ENCODE peak calls at places on chromosome 4, in seven cellular contexts. One of them, this sample, is unnamed.

GRCh38 chr4:158008551-158009218 is 164.1 kb downstream of the GASK1B start:
- DNase-seq in activated T-helper 1 cell treated with anti-CD3 and anti-CD28 coated beads, Interleukin-2, amount 50 U/mL, for 16 hours: no peak
- DNase-seq in stimulated activated naive B cell treated with anti-CD40 and anti-IgM and Interleukin-4, amounts not matched to agents 10 μg/mL and 1 μg/mL and 100 μg/mL, for 72 hours: no peak
- DNase-seq in MV-4-11: no peak
- DNase-seq in progenitor cell of endocrine pancreas: no peak
- DNase-seq in right cardiac atrium: no peak
- DNase-seq in right lobe of liver: no peak
- DNase-seq in this sample: no peak

GRCh38 chr4:140811429-140811828 is 55.2 kb upstream of the TBC1D9 start:
- DNase-seq in activated T-helper 1 cell treated with anti-CD3 and anti-CD28 coated beads, Interleukin-2, amount 50 U/mL, for 16 hours: no peak
- DNase-seq in stimulated activated naive B cell treated with anti-CD40 and anti-IgM and Interleukin-4, amounts not matched to agents 10 μg/mL and 1 μg/mL and 100 μg/mL, for 72 hours: no peak
- DNase-seq in MV-4-11: no peak
- DNase-seq in progenitor cell of endocrine pancreas: no peak
- DNase-seq in right cardiac atrium: no peak
- DNase-seq in right lobe of liver: no peak
- DNase-seq in this sample: no peak

GRCh38 chr4:184386271-184386781 is 88.0 kb downstream of the IRF2 start:
- DNase-seq in activated T-helper 1 cell treated with anti-CD3 and anti-CD28 coated beads, Interleukin-2, amount 50 U/mL, for 16 hours: no peak
- DNase-seq in stimulated activated naive B cell treated with anti-CD40 and anti-IgM and Interleukin-4, amounts not matched to agents 10 μg/mL and 1 μg/mL and 100 μg/mL, for 72 hours: no peak
- DNase-seq in MV-4-11: peak
- DNase-seq in progenitor cell of endocrine pancreas: no peak
- DNase-seq in right cardiac atrium: no peak
- DNase-seq in right lobe of liver: peak
- DNase-seq in this sample: no peak

GRCh38 chr4:10172278-10173038 is 55.9 kb upstream of the WDR1 start:
- DNase-seq in activated T-helper 1 cell treated with anti-CD3 and anti-CD28 coated beads, Interleukin-2, amount 50 U/mL, for 16 hours: no peak
- DNase-seq in stimulated activated naive B cell treated with anti-CD40 and anti-IgM and Interleukin-4, amounts not matched to agents 10 μg/mL and 1 μg/mL and 100 μg/mL, for 72 hours: no peak
- DNase-seq in MV-4-11: no peak
- DNase-seq in progenitor cell of endocrine pancreas: no peak
- DNase-seq in right cardiac atrium: no peak
- DNase-seq in right lobe of liver: no peak
- DNase-seq in this sample: no peak

GRCh38 chr4:87270144-87270543 is 49.7 kb upstream of the KLHL8 start:
- DNase-seq in activated T-helper 1 cell treated with anti-CD3 and anti-CD28 coated beads, Interleukin-2, amount 50 U/mL, for 16 hours: no peak
- DNase-seq in stimulated activated naive B cell treated with anti-CD40 and anti-IgM and Interleukin-4, amounts not matched to agents 10 μg/mL and 1 μg/mL and 100 μg/mL, for 72 hours: no peak
- DNase-seq in MV-4-11: peak
- DNase-seq in progenitor cell of endocrine pancreas: no peak
- DNase-seq in right cardiac atrium: no peak
- DNase-seq in right lobe of liver: no peak
- DNase-seq in this sample: peak

GRCh38 chr4:38529189-38530115 is 134.5 kb upstream of the KLF3 start:
- DNase-seq in activated T-helper 1 cell treated with anti-CD3 and anti-CD28 coated beads, Interleukin-2, amount 50 U/mL, for 16 hours: peak
- DNase-seq in stimulated activated naive B cell treated with anti-CD40 and anti-IgM and Interleukin-4, amounts not matched to agents 10 μg/mL and 1 μg/mL and 100 μg/mL, for 72 hours: peak
- DNase-seq in MV-4-11: peak
- DNase-seq in progenitor cell of endocrine pancreas: no peak
- DNase-seq in right cardiac atrium: no peak
- DNase-seq in right lobe of liver: peak
- DNase-seq in this sample: no peak

GRCh38 chr4:145130130-145130529 is 32.0 kb downstream of the ABCE1 start:
- DNase-seq in activated T-helper 1 cell treated with anti-CD3 and anti-CD28 coated beads, Interleukin-2, amount 50 U/mL, for 16 hours: no peak
- DNase-seq in stimulated activated naive B cell treated with anti-CD40 and anti-IgM and Interleukin-4, amounts not matched to agents 10 μg/mL and 1 μg/mL and 100 μg/mL, for 72 hours: no peak
- DNase-seq in MV-4-11: no peak
- DNase-seq in progenitor cell of endocrine pancreas: no peak
- DNase-seq in right cardiac atrium: no peak
- DNase-seq in right lobe of liver: no peak
- DNase-seq in this sample: no peak

GRCh38 chr4:184544711-184545409 is 70.5 kb upstream of the IRF2 start:
- DNase-seq in activated T-helper 1 cell treated with anti-CD3 and anti-CD28 coated beads, Interleukin-2, amount 50 U/mL, for 16 hours: no peak
- DNase-seq in stimulated activated naive B cell treated with anti-CD40 and anti-IgM and Interleukin-4, amounts not matched to agents 10 μg/mL and 1 μg/mL and 100 μg/mL, for 72 hours: no peak
- DNase-seq in MV-4-11: peak
- DNase-seq in progenitor cell of endocrine pancreas: no peak
- DNase-seq in right cardiac atrium: no peak
- DNase-seq in right lobe of liver: no peak
- DNase-seq in this sample: no peak

GRCh38 chr4:139606600-139607301 is 50.7 kb upstream of the SETD7 start:
- DNase-seq in activated T-helper 1 cell treated with anti-CD3 and anti-CD28 coated beads, Interleukin-2, amount 50 U/mL, for 16 hours: no peak
- DNase-seq in stimulated activated naive B cell treated with anti-CD40 and anti-IgM and Interleukin-4, amounts not matched to agents 10 μg/mL and 1 μg/mL and 100 μg/mL, for 72 hours: no peak
- DNase-seq in MV-4-11: peak
- DNase-seq in progenitor cell of endocrine pancreas: no peak
- DNase-seq in right cardiac atrium: no peak
- DNase-seq in right lobe of liver: no peak
- DNase-seq in this sample: peak

GRCh38 chr4:142777045-142777743 is 68.9 kb downstream of the INPP4B start:
- DNase-seq in activated T-helper 1 cell treated with anti-CD3 and anti-CD28 coated beads, Interleukin-2, amount 50 U/mL, for 16 hours: no peak
- DNase-seq in stimulated activated naive B cell treated with anti-CD40 and anti-IgM and Interleukin-4, amounts not matched to agents 10 μg/mL and 1 μg/mL and 100 μg/mL, for 72 hours: no peak
- DNase-seq in MV-4-11: no peak
- DNase-seq in progenitor cell of endocrine pancreas: no peak
- DNase-seq in right cardiac atrium: no peak
- DNase-seq in right lobe of liver: no peak
- DNase-seq in this sample: no peak

GRCh38 chr4:127479031-127479622 is 153.6 kb upstream of the INTU start:
- DNase-seq in activated T-helper 1 cell treated with anti-CD3 and anti-CD28 coated beads, Interleukin-2, amount 50 U/mL, for 16 hours: no peak
- DNase-seq in stimulated activated naive B cell treated with anti-CD40 and anti-IgM and Interleukin-4, amounts not matched to agents 10 μg/mL and 1 μg/mL and 100 μg/mL, for 72 hours: no peak
- DNase-seq in MV-4-11: peak
- DNase-seq in progenitor cell of endocrine pancreas: no peak
- DNase-seq in right cardiac atrium: no peak
- DNase-seq in right lobe of liver: no peak
- DNase-seq in this sample: peak

GRCh38 chr4:121599049-121599448 is 97.7 kb downstream of the ANXA5 start:
- DNase-seq in activated T-helper 1 cell treated with anti-CD3 and anti-CD28 coated beads, Interleukin-2, amount 50 U/mL, for 16 hours: no peak
- DNase-seq in stimulated activated naive B cell treated with anti-CD40 and anti-IgM and Interleukin-4, amounts not matched to agents 10 μg/mL and 1 μg/mL and 100 μg/mL, for 72 hours: no peak
- DNase-seq in MV-4-11: no peak
- DNase-seq in progenitor cell of endocrine pancreas: no peak
- DNase-seq in right cardiac atrium: no peak
- DNase-seq in right lobe of liver: no peak
- DNase-seq in this sample: no peak

GRCh38 chr4:117983541-117984451 is 50.5 kb upstream of the NDST3 start:
- DNase-seq in activated T-helper 1 cell treated with anti-CD3 and anti-CD28 coated beads, Interleukin-2, amount 50 U/mL, for 16 hours: no peak
- DNase-seq in stimulated activated naive B cell treated with anti-CD40 and anti-IgM and Interleukin-4, amounts not matched to agents 10 μg/mL and 1 μg/mL and 100 μg/mL, for 72 hours: no peak
- DNase-seq in MV-4-11: peak
- DNase-seq in progenitor cell of endocrine pancreas: no peak
- DNase-seq in right cardiac atrium: no peak
- DNase-seq in right lobe of liver: no peak
- DNase-seq in this sample: no peak

GRCh38 chr4:168683595-168683994 is 186.7 kb downstream of the PALLD start:
- DNase-seq in activated T-helper 1 cell treated with anti-CD3 and anti-CD28 coated beads, Interleukin-2, amount 50 U/mL, for 16 hours: no peak
- DNase-seq in stimulated activated naive B cell treated with anti-CD40 and anti-IgM and Interleukin-4, amounts not matched to agents 10 μg/mL and 1 μg/mL and 100 μg/mL, for 72 hours: no peak
- DNase-seq in MV-4-11: no peak
- DNase-seq in progenitor cell of endocrine pancreas: no peak
- DNase-seq in right cardiac atrium: no peak
- DNase-seq in right lobe of liver: no peak
- DNase-seq in this sample: no peak

GRCh38 chr4:110808371-110808878 is 185.5 kb upstream of the PITX2 start:
- DNase-seq in activated T-helper 1 cell treated with anti-CD3 and anti-CD28 coated beads, Interleukin-2, amount 50 U/mL, for 16 hours: no peak
- DNase-seq in stimulated activated naive B cell treated with anti-CD40 and anti-IgM and Interleukin-4, amounts not matched to agents 10 μg/mL and 1 μg/mL and 100 μg/mL, for 72 hours: no peak
- DNase-seq in MV-4-11: no peak
- DNase-seq in progenitor cell of endocrine pancreas: no peak
- DNase-seq in right cardiac atrium: no peak
- DNase-seq in right lobe of liver: no peak
- DNase-seq in this sample: peak

GRCh38 chr4:6319530-6320150 is 50.0 kb downstream of the WFS1 start:
- DNase-seq in activated T-helper 1 cell treated with anti-CD3 and anti-CD28 coated beads, Interleukin-2, amount 50 U/mL, for 16 hours: no peak
- DNase-seq in stimulated activated naive B cell treated with anti-CD40 and anti-IgM and Interleukin-4, amounts not matched to agents 10 μg/mL and 1 μg/mL and 100 μg/mL, for 72 hours: no peak
- DNase-seq in MV-4-11: no peak
- DNase-seq in progenitor cell of endocrine pancreas: no peak
- DNase-seq in right cardiac atrium: no peak
- DNase-seq in right lobe of liver: no peak
- DNase-seq in this sample: no peak

GRCh38 chr4:26126135-26126718 is 194.6 kb upstream of the RBPJ start:
- DNase-seq in activated T-helper 1 cell treated with anti-CD3 and anti-CD28 coated beads, Interleukin-2, amount 50 U/mL, for 16 hours: no peak
- DNase-seq in stimulated activated naive B cell treated with anti-CD40 and anti-IgM and Interleukin-4, amounts not matched to agents 10 μg/mL and 1 μg/mL and 100 μg/mL, for 72 hours: no peak
- DNase-seq in MV-4-11: no peak
- DNase-seq in progenitor cell of endocrine pancreas: no peak
- DNase-seq in right cardiac atrium: no peak
- DNase-seq in right lobe of liver: no peak
- DNase-seq in this sample: no peak

GRCh38 chr4:20283039-20283438 is 31.3 kb downstream of the SLIT2 start:
- DNase-seq in activated T-helper 1 cell treated with anti-CD3 and anti-CD28 coated beads, Interleukin-2, amount 50 U/mL, for 16 hours: no peak
- DNase-seq in stimulated activated naive B cell treated with anti-CD40 and anti-IgM and Interleukin-4, amounts not matched to agents 10 μg/mL and 1 μg/mL and 100 μg/mL, for 72 hours: no peak
- DNase-seq in MV-4-11: no peak
- DNase-seq in progenitor cell of endocrine pancreas: no peak
- DNase-seq in right cardiac atrium: no peak
- DNase-seq in right lobe of liver: no peak
- DNase-seq in this sample: no peak

GRCh38 chr4:102623622-102624021 is 122.5 kb downstream of the NFKB1 start:
- DNase-seq in activated T-helper 1 cell treated with anti-CD3 and anti-CD28 coated beads, Interleukin-2, amount 50 U/mL, for 16 hours: no peak
- DNase-seq in stimulated activated naive B cell treated with anti-CD40 and anti-IgM and Interleukin-4, amounts not matched to agents 10 μg/mL and 1 μg/mL and 100 μg/mL, for 72 hours: no peak
- DNase-seq in MV-4-11: no peak
- DNase-seq in progenitor cell of endocrine pancreas: no peak
- DNase-seq in right cardiac atrium: no peak
- DNase-seq in right lobe of liver: no peak
- DNase-seq in this sample: peak

GRCh38 chr4:159292137-159292896 is 189.4 kb downstream of the RAPGEF2 start:
- DNase-seq in activated T-helper 1 cell treated with anti-CD3 and anti-CD28 coated beads, Interleukin-2, amount 50 U/mL, for 16 hours: no peak
- DNase-seq in stimulated activated naive B cell treated with anti-CD40 and anti-IgM and Interleukin-4, amounts not matched to agents 10 μg/mL and 1 μg/mL and 100 μg/mL, for 72 hours: no peak
- DNase-seq in MV-4-11: no peak
- DNase-seq in progenitor cell of endocrine pancreas: no peak
- DNase-seq in right cardiac atrium: no peak
- DNase-seq in right lobe of liver: no peak
- DNase-seq in this sample: no peak

GRCh38 chr4:149914521-149915115 is 99.0 kb upstream of the IQCM start:
- DNase-seq in activated T-helper 1 cell treated with anti-CD3 and anti-CD28 coated beads, Interleukin-2, amount 50 U/mL, for 16 hours: no peak
- DNase-seq in stimulated activated naive B cell treated with anti-CD40 and anti-IgM and Interleukin-4, amounts not matched to agents 10 μg/mL and 1 μg/mL and 100 μg/mL, for 72 hours: peak
- DNase-seq in MV-4-11: peak
- DNase-seq in progenitor cell of endocrine pancreas: peak
- DNase-seq in right cardiac atrium: no peak
- DNase-seq in right lobe of liver: no peak
- DNase-seq in this sample: peak

GRCh38 chr4:85637778-85638177 is 162.8 kb downstream of the ARHGAP24 start:
- DNase-seq in activated T-helper 1 cell treated with anti-CD3 and anti-CD28 coated beads, Interleukin-2, amount 50 U/mL, for 16 hours: no peak
- DNase-seq in stimulated activated naive B cell treated with anti-CD40 and anti-IgM and Interleukin-4, amounts not matched to agents 10 μg/mL and 1 μg/mL and 100 μg/mL, for 72 hours: no peak
- DNase-seq in MV-4-11: no peak
- DNase-seq in progenitor cell of endocrine pancreas: no peak
- DNase-seq in right cardiac atrium: no peak
- DNase-seq in right lobe of liver: no peak
- DNase-seq in this sample: no peak

This sample was measured in A549.